ENCODE peak calls at places on chromosomes 7 and 10, in five cellular contexts. One of them, this sample, is unnamed.

GRCh38 chr10:122461367-122461728 is at the start of gene HTRA1:
- DNase-seq in fibroblast of lung: peak
- DNase-seq in hepatocyte: no peak
- DNase-seq in OCI-LY7: no peak
- DNase-seq in astrocyte of the cerebellum: no peak
- DNase-seq in this sample: no peak

GRCh38 chr7:4799508-4800268 is 24.3 kb downstream of the AP5Z1 start:
- DNase-seq in OCI-LY7: no peak
- DNase-seq in astrocyte of the cerebellum: no peak
- DNase-seq in hepatocyte: no peak
- DNase-seq in fibroblast of lung: no peak
- DNase-seq in this sample: no peak

GRCh38 chr7:3897430-3898385 is 596.7 kb downstream of the SDK1 start:
- DNase-seq in OCI-LY7: peak
- DNase-seq in fibroblast of lung: peak
- DNase-seq in hepatocyte: peak
- DNase-seq in astrocyte of the cerebellum: peak
- DNase-seq in this sample: no peak

GRCh38 chr7:142828101-142828500 is 26.8 kb upstream of the EPHB6 start:
- DNase-seq in astrocyte of the cerebellum: no peak
- DNase-seq in hepatocyte: no peak
- DNase-seq in fibroblast of lung: no peak
- DNase-seq in OCI-LY7: no peak
- DNase-seq in this sample: no peak

GRCh38 chr10:79393924-79394610 is 46.8 kb downstream of the PPIF start:
- DNase-seq in fibroblast of lung: no peak
- DNase-seq in astrocyte of the cerebellum: no peak
- DNase-seq in hepatocyte: no peak
- DNase-seq in OCI-LY7: no peak
- DNase-seq in this sample: no peak

GRCh38 chr7:3138992-3139391 is 95.3 kb upstream of the CARD11 start:
- DNase-seq in fibroblast of lung: peak
- DNase-seq in OCI-LY7: no peak
- DNase-seq in astrocyte of the cerebellum: no peak
- DNase-seq in hepatocyte: no peak
- DNase-seq in this sample: no peak

GRCh38 chr10:108562105-108562504 is 1361.2 kb downstream of the XPNPEP1 start:
- DNase-seq in OCI-LY7: no peak
- DNase-seq in astrocyte of the cerebellum: no peak
- DNase-seq in hepatocyte: no peak
- DNase-seq in fibroblast of lung: no peak
- DNase-seq in this sample: no peak

GRCh38 chr7:1646957-1647891 is 22.9 kb upstream of the ELFN1 start:
- DNase-seq in fibroblast of lung: peak
- DNase-seq in OCI-LY7: no peak
- DNase-seq in astrocyte of the cerebellum: peak
- DNase-seq in hepatocyte: no peak
- DNase-seq in this sample: no peak

GRCh38 chr7:14846405-14846804 is 56.1 kb downstream of the DGKB start:
- DNase-seq in OCI-LY7: no peak
- DNase-seq in hepatocyte: no peak
- DNase-seq in astrocyte of the cerebellum: no peak
- DNase-seq in fibroblast of lung: no peak
- DNase-seq in this sample: no peak

GRCh38 chr7:156067156-156067555 is 254.9 kb upstream of the SHH start:
- DNase-seq in hepatocyte: no peak
- DNase-seq in OCI-LY7: no peak
- DNase-seq in fibroblast of lung: no peak
- DNase-seq in astrocyte of the cerebellum: no peak
- DNase-seq in this sample: no peak

GRCh38 chr7:107467972-107468371 is 1.9 kb upstream of the GPR22 start:
- DNase-seq in fibroblast of lung: no peak
- DNase-seq in hepatocyte: no peak
- DNase-seq in OCI-LY7: no peak
- DNase-seq in astrocyte of the cerebellum: no peak
- DNase-seq in this sample: no peak

GRCh38 chr7:129719980-129720732 is 108.6 kb downstream of the NRF1 start:
- DNase-seq in hepatocyte: no peak
- DNase-seq in fibroblast of lung: peak
- DNase-seq in OCI-LY7: peak
- DNase-seq in astrocyte of the cerebellum: no peak
- DNase-seq in this sample: no peak

GRCh38 chr10:8978100-8978499 is 923.6 kb downstream of the GATA3 start:
- DNase-seq in fibroblast of lung: no peak
- DNase-seq in OCI-LY7: no peak
- DNase-seq in hepatocyte: no peak
- DNase-seq in astrocyte of the cerebellum: no peak
- DNase-seq in this sample: no peak

GRCh38 chr10:96165726-96166125 is 35.6 kb downstream of the ZNF518A start:
- DNase-seq in fibroblast of lung: no peak
- DNase-seq in hepatocyte: no peak
- DNase-seq in OCI-LY7: no peak
- DNase-seq in astrocyte of the cerebellum: no peak
- DNase-seq in this sample: no peak
- TF ChIP-seq CTCF in fibroblast of lung: no peak
- TF ChIP-seq CTCF in hepatocyte: no peak
- TF ChIP-seq CTCF in OCI-LY7: no peak
- TF ChIP-seq CTCF in astrocyte of the cerebellum: no peak
- TF ChIP-seq CTCF in this sample: no peak

DNA sequence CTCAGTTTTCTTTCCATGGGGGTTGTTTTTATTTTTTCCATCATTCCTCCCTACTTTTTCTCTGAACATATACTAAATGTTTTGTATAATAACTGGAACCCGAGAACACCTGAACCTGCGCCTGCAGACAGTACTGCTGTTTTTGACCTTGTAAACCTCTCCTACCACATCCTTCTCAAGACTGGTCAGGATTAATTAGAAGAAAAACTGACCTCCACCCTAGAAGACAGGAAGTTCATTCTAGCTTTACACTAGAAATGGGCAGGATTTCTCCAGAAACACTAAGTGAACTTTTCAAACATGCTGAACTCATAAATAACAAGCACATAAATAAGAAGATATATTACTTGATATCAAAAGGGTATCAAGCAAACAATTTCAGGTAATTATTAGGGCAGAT is 751 bp upstream of the HYCC1 start:
- DNase-seq in OCI-LY7: peak
- DNase-seq in astrocyte of the cerebellum: no peak
- DNase-seq in hepatocyte: no peak
- DNase-seq in fibroblast of lung: no peak
- DNase-seq in this sample: no peak
- H3K4me3 ChIP-seq in OCI-LY7: peak
- H3K4me3 ChIP-seq in astrocyte of the cerebellum: no peak
- H3K4me3 ChIP-seq in hepatocyte: no peak
- H3K4me3 ChIP-seq in fibroblast of lung: no peak
- H3K4me3 ChIP-seq in this sample: no peak

DNA sequence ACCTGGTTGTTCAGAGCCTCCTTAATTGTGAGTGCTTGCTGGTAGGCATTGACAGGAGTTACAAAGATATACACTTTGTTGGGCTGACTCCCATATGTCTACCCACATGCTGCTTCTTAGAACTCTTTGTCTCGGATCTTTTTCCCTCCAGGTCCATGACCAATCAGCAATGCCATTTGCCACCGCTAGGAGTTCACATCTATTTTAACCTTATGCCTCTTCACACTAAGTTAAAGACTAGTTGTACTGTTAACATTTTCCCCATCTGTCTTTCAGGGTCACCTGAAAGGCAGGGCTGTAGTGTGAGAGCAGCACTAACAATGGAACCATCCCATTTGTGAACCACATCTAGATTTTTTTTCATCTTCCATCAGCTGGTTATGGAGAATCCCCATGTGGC is 226.7 kb upstream of the NPY start:
- DNase-seq in hepatocyte: no peak
- DNase-seq in astrocyte of the cerebellum: no peak
- DNase-seq in OCI-LY7: no peak
- DNase-seq in fibroblast of lung: no peak
- DNase-seq in this sample: no peak
- TF ChIP-seq CTCF in hepatocyte: no peak
- TF ChIP-seq CTCF in astrocyte of the cerebellum: peak
- TF ChIP-seq CTCF in OCI-LY7: peak
- TF ChIP-seq CTCF in fibroblast of lung: peak
- TF ChIP-seq CTCF in this sample: no peak

GRCh38 chr10:133262696-133263095 is 14.0 kb downstream of the ADAM8 start:
- DNase-seq in astrocyte of the cerebellum: no peak
- DNase-seq in OCI-LY7: no peak
- DNase-seq in fibroblast of lung: no peak
- DNase-seq in hepatocyte: no peak
- DNase-seq in this sample: no peak
- H3K4me3 ChIP-seq in astrocyte of the cerebellum: no peak
- H3K4me3 ChIP-seq in OCI-LY7: no peak
- H3K4me3 ChIP-seq in fibroblast of lung: no peak
- H3K4me3 ChIP-seq in hepatocyte: no peak
- H3K4me3 ChIP-seq in this sample: no peak

DNA sequence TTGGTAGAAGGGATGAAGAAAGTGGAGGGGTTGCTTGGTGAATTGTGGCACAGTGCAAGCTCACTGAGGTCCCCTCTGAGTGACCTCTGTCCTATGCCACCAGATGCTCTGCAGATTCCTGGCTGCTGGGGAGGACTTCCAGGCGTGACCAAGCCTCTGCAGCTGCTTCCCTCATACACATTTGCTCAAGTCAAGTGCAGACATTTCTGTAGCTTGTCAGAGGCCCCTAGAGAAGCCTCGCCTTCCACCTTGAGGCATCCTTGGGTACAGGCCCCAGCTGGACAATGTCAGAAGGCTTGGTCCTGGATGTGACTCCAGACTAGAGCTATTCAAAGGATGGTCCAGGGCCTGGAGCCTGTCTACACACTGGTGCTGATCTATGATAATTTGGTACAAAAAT is 464.2 kb downstream of the PLXNA4 start:
- DNase-seq in OCI-LY7: no peak
- DNase-seq in fibroblast of lung: no peak
- DNase-seq in astrocyte of the cerebellum: no peak
- DNase-seq in hepatocyte: no peak
- DNase-seq in this sample: no peak
- TF ChIP-seq CTCF in OCI-LY7: no peak
- TF ChIP-seq CTCF in fibroblast of lung: no peak
- TF ChIP-seq CTCF in astrocyte of the cerebellum: no peak
- TF ChIP-seq CTCF in hepatocyte: no peak
- TF ChIP-seq CTCF in this sample: no peak

GRCh38 chr7:19920705-19921104 is 147.3 kb upstream of the TMEM196 start:
- DNase-seq in astrocyte of the cerebellum: no peak
- DNase-seq in hepatocyte: no peak
- DNase-seq in fibroblast of lung: no peak
- DNase-seq in OCI-LY7: no peak
- DNase-seq in this sample: no peak
- H3K4me3 ChIP-seq in astrocyte of the cerebellum: no peak
- H3K4me3 ChIP-seq in hepatocyte: no peak
- H3K4me3 ChIP-seq in fibroblast of lung: no peak
- H3K4me3 ChIP-seq in OCI-LY7: no peak
- H3K4me3 ChIP-seq in this sample: no peak

GRCh38 chr10:12187321-12187905 is 8.3 kb downstream of the NUDT5 start:
- DNase-seq in hepatocyte: no peak
- DNase-seq in OCI-LY7: no peak
- DNase-seq in astrocyte of the cerebellum: no peak
- DNase-seq in fibroblast of lung: no peak
- DNase-seq in this sample: no peak
- TF ChIP-seq CTCF in hepatocyte: no peak
- TF ChIP-seq CTCF in OCI-LY7: no peak
- TF ChIP-seq CTCF in astrocyte of the cerebellum: no peak
- TF ChIP-seq CTCF in fibroblast of lung: no peak
- TF ChIP-seq CTCF in this sample: no peak

GRCh38 chr7:148856891-148857290 is 27.2 kb downstream of the EZH2 start:
- DNase-seq in astrocyte of the cerebellum: no peak
- DNase-seq in hepatocyte: no peak
- DNase-seq in fibroblast of lung: no peak
- DNase-seq in OCI-LY7: no peak
- DNase-seq in this sample: no peak
- H3K4me3 ChIP-seq in astrocyte of the cerebellum: no peak
- H3K4me3 ChIP-seq in hepatocyte: no peak
- H3K4me3 ChIP-seq in fibroblast of lung: no peak
- H3K4me3 ChIP-seq in OCI-LY7: no peak
- H3K4me3 ChIP-seq in this sample: no peak

GRCh38 chr7:88429382-88429781 is 122.7 kb upstream of the STEAP4 start:
- DNase-seq in fibroblast of lung: no peak
- DNase-seq in astrocyte of the cerebellum: no peak
- DNase-seq in hepatocyte: no peak
- DNase-seq in OCI-LY7: no peak
- DNase-seq in this sample: peak
- TF ChIP-seq CTCF in fibroblast of lung: no peak
- TF ChIP-seq CTCF in astrocyte of the cerebellum: no peak
- TF ChIP-seq CTCF in hepatocyte: no peak
- TF ChIP-seq CTCF in OCI-LY7: no peak
- TF ChIP-seq CTCF in this sample: peak